ENCODE peak calls at places on chromosomes 6 and 20, in eight cellular contexts. One of them, this sample, is unnamed.

GRCh38 chr6:104623052-104623690 is 236.5 kb downstream of the HACE1 start:
- DNase-seq in HCT116: no peak
- DNase-seq in GM12878: no peak
- DNase-seq in transverse colon: no peak
- DNase-seq in HepG2: no peak
- DNase-seq in endothelial cell of umbilical vein: no peak
- DNase-seq in sigmoid colon: no peak
- DNase-seq in stomach: no peak
- DNase-seq in this sample: no peak

GRCh38 chr6:163668061-163668426 is 253.5 kb downstream of the QKI start:
- DNase-seq in transverse colon: no peak
- DNase-seq in stomach: no peak
- DNase-seq in endothelial cell of umbilical vein: no peak
- DNase-seq in HCT116: no peak
- DNase-seq in HepG2: no peak
- DNase-seq in sigmoid colon: no peak
- DNase-seq in GM12878: no peak
- DNase-seq in this sample: peak

GRCh38 chr20:58835231-58835630 is 15.5 kb downstream of the GNAS-AS1 start:
- DNase-seq in HepG2: no peak
- DNase-seq in HCT116: no peak
- DNase-seq in endothelial cell of umbilical vein: no peak
- DNase-seq in sigmoid colon: no peak
- DNase-seq in stomach: no peak
- DNase-seq in transverse colon: no peak
- DNase-seq in GM12878: no peak
- DNase-seq in this sample: no peak

GRCh38 chr20:56552911-56553629 is 20.0 kb downstream of the FAM209B start:
- DNase-seq in HepG2: no peak
- DNase-seq in endothelial cell of umbilical vein: no peak
- DNase-seq in transverse colon: no peak
- DNase-seq in sigmoid colon: no peak
- DNase-seq in HCT116: no peak
- DNase-seq in stomach: no peak
- DNase-seq in GM12878: peak
- DNase-seq in this sample: no peak

GRCh38 chr6:26556263-26557070 is 18.3 kb downstream of the HMGN4 start:
- DNase-seq in stomach: no peak
- DNase-seq in HCT116: peak
- DNase-seq in endothelial cell of umbilical vein: peak
- DNase-seq in GM12878: no peak
- DNase-seq in sigmoid colon: no peak
- DNase-seq in HepG2: peak
- DNase-seq in transverse colon: no peak
- DNase-seq in this sample: no peak

GRCh38 chr6:157222201-157222981 is 100.9 kb downstream of the TMEM242 start:
- DNase-seq in endothelial cell of umbilical vein: no peak
- DNase-seq in sigmoid colon: no peak
- DNase-seq in HepG2: no peak
- DNase-seq in stomach: no peak
- DNase-seq in GM12878: no peak
- DNase-seq in transverse colon: no peak
- DNase-seq in HCT116: no peak
- DNase-seq in this sample: no peak

GRCh38 chr6:56244528-56245253 is 2.7 kb downstream of the COL21A1 start:
- DNase-seq in GM12878: no peak
- DNase-seq in HepG2: no peak
- DNase-seq in transverse colon: no peak
- DNase-seq in stomach: no peak
- DNase-seq in HCT116: no peak
- DNase-seq in sigmoid colon: no peak
- DNase-seq in endothelial cell of umbilical vein: no peak
- DNase-seq in this sample: no peak

GRCh38 chr20:38855356-38855755 is 49.9 kb downstream of the PPP1R16B start:
- DNase-seq in HCT116: no peak
- DNase-seq in stomach: no peak
- DNase-seq in GM12878: no peak
- DNase-seq in transverse colon: no peak
- DNase-seq in HepG2: no peak
- DNase-seq in endothelial cell of umbilical vein: peak
- DNase-seq in sigmoid colon: no peak
- DNase-seq in this sample: no peak

GRCh38 chr6:133236898-133237297 is 4.3 kb upstream of the EYA4 start:
- DNase-seq in transverse colon: no peak
- DNase-seq in stomach: no peak
- DNase-seq in endothelial cell of umbilical vein: no peak
- DNase-seq in HCT116: no peak
- DNase-seq in GM12878: no peak
- DNase-seq in sigmoid colon: no peak
- DNase-seq in HepG2: no peak
- DNase-seq in this sample: no peak

GRCh38 chr6:151494235-151494950 is 576 bp downstream of the CCDC170 start:
- DNase-seq in transverse colon: no peak
- DNase-seq in sigmoid colon: no peak
- DNase-seq in GM12878: no peak
- DNase-seq in stomach: peak
- DNase-seq in HCT116: no peak
- DNase-seq in endothelial cell of umbilical vein: peak
- DNase-seq in HepG2: peak
- DNase-seq in this sample: no peak

GRCh38 chr6:153625089-153625488 is 414.0 kb upstream of the OPRM1 start:
- DNase-seq in GM12878: no peak
- DNase-seq in HCT116: no peak
- DNase-seq in transverse colon: no peak
- DNase-seq in stomach: no peak
- DNase-seq in endothelial cell of umbilical vein: no peak
- DNase-seq in HepG2: no peak
- DNase-seq in sigmoid colon: no peak
- DNase-seq in this sample: no peak

GRCh38 chr20:57509665-57510237 is 15.2 kb downstream of the CTCFL start:
- DNase-seq in GM12878: no peak
- DNase-seq in stomach: peak
- DNase-seq in transverse colon: peak
- DNase-seq in sigmoid colon: no peak
- DNase-seq in endothelial cell of umbilical vein: no peak
- DNase-seq in HepG2: peak
- DNase-seq in HCT116: peak
- DNase-seq in this sample: no peak

GRCh38 chr20:46186210-46186609 is 68.1 kb downstream of the CD40 start:
- DNase-seq in endothelial cell of umbilical vein: no peak
- DNase-seq in HepG2: no peak
- DNase-seq in sigmoid colon: no peak
- DNase-seq in HCT116: no peak
- DNase-seq in GM12878: no peak
- DNase-seq in stomach: no peak
- DNase-seq in transverse colon: no peak
- DNase-seq in this sample: no peak

GRCh38 chr20:20499469-20499868 is 131.6 kb downstream of the INSM1 start:
- DNase-seq in endothelial cell of umbilical vein: no peak
- DNase-seq in stomach: no peak
- DNase-seq in transverse colon: no peak
- DNase-seq in sigmoid colon: no peak
- DNase-seq in GM12878: no peak
- DNase-seq in HepG2: no peak
- DNase-seq in HCT116: no peak
- DNase-seq in this sample: no peak

GRCh38 chr20:25282796-25283195 is 34.9 kb downstream of the PYGB start:
- DNase-seq in endothelial cell of umbilical vein: no peak
- DNase-seq in stomach: no peak
- DNase-seq in transverse colon: peak
- DNase-seq in sigmoid colon: peak
- DNase-seq in HepG2: no peak
- DNase-seq in GM12878: no peak
- DNase-seq in HCT116: no peak
- DNase-seq in this sample: no peak

GRCh38 chr6:125220712-125221111 is 67.1 kb downstream of the TPD52L1 start:
- DNase-seq in endothelial cell of umbilical vein: no peak
- DNase-seq in sigmoid colon: peak
- DNase-seq in HepG2: no peak
- DNase-seq in GM12878: no peak
- DNase-seq in HCT116: no peak
- DNase-seq in stomach: no peak
- DNase-seq in transverse colon: peak
- DNase-seq in this sample: no peak

GRCh38 chr6:149484733-149485700 is at the start of gene ZC3H12D:
- DNase-seq in GM12878: no peak
- DNase-seq in sigmoid colon: peak
- DNase-seq in stomach: peak
- DNase-seq in transverse colon: peak
- DNase-seq in HepG2: peak
- DNase-seq in endothelial cell of umbilical vein: no peak
- DNase-seq in HCT116: peak
- DNase-seq in this sample: no peak

GRCh38 chr6:81929828-81930227 is 177.3 kb upstream of the TENT5A start:
- DNase-seq in transverse colon: no peak
- DNase-seq in sigmoid colon: no peak
- DNase-seq in HCT116: no peak
- DNase-seq in endothelial cell of umbilical vein: no peak
- DNase-seq in GM12878: no peak
- DNase-seq in HepG2: no peak
- DNase-seq in stomach: no peak
- DNase-seq in this sample: no peak

GRCh38 chr6:15282334-15282733 is 36.5 kb downstream of the JARID2 start:
- DNase-seq in HepG2: no peak
- DNase-seq in transverse colon: no peak
- DNase-seq in sigmoid colon: no peak
- DNase-seq in endothelial cell of umbilical vein: no peak
- DNase-seq in GM12878: no peak
- DNase-seq in HCT116: no peak
- DNase-seq in stomach: no peak
- DNase-seq in this sample: no peak

GRCh38 chr6:28555136-28555535 is 29.5 kb downstream of the GPX5 start:
- DNase-seq in sigmoid colon: no peak
- DNase-seq in transverse colon: no peak
- DNase-seq in HepG2: no peak
- DNase-seq in GM12878: no peak
- DNase-seq in stomach: no peak
- DNase-seq in endothelial cell of umbilical vein: no peak
- DNase-seq in HCT116: no peak
- DNase-seq in this sample: no peak

GRCh38 chr6:19549109-19549508 is 288.1 kb upstream of the ID4 start:
- DNase-seq in transverse colon: no peak
- DNase-seq in HCT116: no peak
- DNase-seq in GM12878: no peak
- DNase-seq in endothelial cell of umbilical vein: no peak
- DNase-seq in sigmoid colon: no peak
- DNase-seq in stomach: no peak
- DNase-seq in HepG2: no peak
- DNase-seq in this sample: no peak

GRCh38 chr6:37068523-37069270 is 63.2 kb downstream of the FGD2 start:
- DNase-seq in GM12878: no peak
- DNase-seq in transverse colon: no peak
- DNase-seq in HCT116: no peak
- DNase-seq in endothelial cell of umbilical vein: no peak
- DNase-seq in HepG2: no peak
- DNase-seq in sigmoid colon: no peak
- DNase-seq in stomach: no peak
- DNase-seq in this sample: no peak

GRCh38 chr20:47317127-47317895 is 39.2 kb downstream of the ZMYND8 start:
- DNase-seq in stomach: peak
- DNase-seq in HCT116: peak
- DNase-seq in endothelial cell of umbilical vein: peak
- DNase-seq in sigmoid colon: peak
- DNase-seq in GM12878: no peak
- DNase-seq in transverse colon: peak
- DNase-seq in HepG2: peak
- DNase-seq in this sample: peak
- TF ChIP-seq POLR2A in stomach: no peak
- TF ChIP-seq POLR2A in HCT116: no peak
- TF ChIP-seq POLR2A in endothelial cell of umbilical vein: peak
- TF ChIP-seq POLR2A in sigmoid colon: peak
- TF ChIP-seq POLR2A in GM12878: no peak
- TF ChIP-seq POLR2A in transverse colon: peak
- TF ChIP-seq POLR2A in HepG2: no peak
- TF ChIP-seq POLR2A in this sample: no peak

DNA sequence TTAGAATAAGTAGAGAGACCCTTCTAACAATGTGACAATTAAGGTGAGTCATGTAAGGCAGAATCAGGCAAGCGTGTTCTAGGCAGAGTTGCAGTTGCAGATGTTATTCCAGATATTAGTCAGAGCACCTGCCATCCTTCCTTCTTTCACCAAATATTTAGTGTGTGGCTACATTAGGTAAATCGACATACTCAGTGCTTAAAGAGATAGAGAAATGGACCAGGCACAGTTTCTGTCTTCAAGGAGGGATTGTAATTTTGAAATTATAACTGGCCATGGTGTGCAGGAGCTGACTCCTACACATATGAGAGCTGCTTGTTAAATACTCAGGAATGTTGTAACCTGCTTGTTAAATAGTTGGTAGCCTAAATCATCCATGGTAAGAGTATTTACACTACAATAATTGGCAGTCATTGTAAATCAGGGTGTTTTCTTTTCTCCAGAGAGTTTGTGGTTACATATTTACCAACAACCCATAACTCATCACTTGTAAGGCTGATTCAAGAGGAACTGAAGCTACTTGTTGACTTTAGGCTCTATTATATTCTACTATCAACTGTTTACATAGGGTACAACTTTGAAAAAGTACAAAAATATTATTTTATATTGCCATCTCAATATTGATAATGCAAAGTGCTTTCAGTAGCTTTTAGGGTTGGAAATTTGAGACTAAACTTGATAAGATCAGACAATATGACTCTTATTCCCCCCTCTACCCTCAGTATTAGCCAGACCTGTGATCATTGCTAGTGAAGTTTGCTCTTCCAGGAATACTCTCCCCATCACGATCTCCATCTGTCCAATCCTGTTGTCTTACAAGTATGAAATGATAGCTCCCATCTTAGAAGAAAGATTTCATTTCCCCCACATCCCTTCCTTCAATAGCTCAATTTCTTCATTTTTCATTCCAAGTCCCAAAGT is 607.1 kb downstream of the COL12A1 start:
- DNase-seq in HCT116: no peak
- DNase-seq in stomach: no peak
- DNase-seq in GM12878: peak
- DNase-seq in sigmoid colon: no peak
- DNase-seq in HepG2: no peak
- DNase-seq in transverse colon: no peak
- DNase-seq in endothelial cell of umbilical vein: peak
- DNase-seq in this sample: peak
- TF ChIP-seq POLR2AphosphoS5 in HCT116: no peak
- TF ChIP-seq POLR2AphosphoS5 in stomach: no peak
- TF ChIP-seq POLR2AphosphoS5 in GM12878: no peak
- TF ChIP-seq POLR2AphosphoS5 in sigmoid colon: no peak
- TF ChIP-seq POLR2AphosphoS5 in HepG2: no peak
- TF ChIP-seq POLR2AphosphoS5 in transverse colon: no peak
- TF ChIP-seq POLR2AphosphoS5 in endothelial cell of umbilical vein: no peak
- TF ChIP-seq POLR2AphosphoS5 in this sample: no peak

GRCh38 chr6:96520039-96520850 is 1.4 kb upstream of the UFL1 start:
- DNase-seq in stomach: peak
- DNase-seq in endothelial cell of umbilical vein: peak
- DNase-seq in sigmoid colon: no peak
- DNase-seq in HepG2: no peak
- DNase-seq in HCT116: peak
- DNase-seq in transverse colon: peak
- DNase-seq in GM12878: no peak
- DNase-seq in this sample: no peak
- TF ChIP-seq POLR2A in stomach: no peak
- TF ChIP-seq POLR2A in endothelial cell of umbilical vein: no peak
- TF ChIP-seq POLR2A in sigmoid colon: no peak
- TF ChIP-seq POLR2A in HepG2: no peak
- TF ChIP-seq POLR2A in HCT116: no peak
- TF ChIP-seq POLR2A in transverse colon: no peak
- TF ChIP-seq POLR2A in GM12878: no peak
- TF ChIP-seq POLR2A in this sample: no peak

GRCh38 chr6:30752164-30752927 is 8.0 kb upstream of the IER3 start:
- DNase-seq in HepG2: no peak
- DNase-seq in transverse colon: peak
- DNase-seq in endothelial cell of umbilical vein: peak
- DNase-seq in HCT116: peak
- DNase-seq in sigmoid colon: peak
- DNase-seq in stomach: peak
- DNase-seq in GM12878: no peak
- DNase-seq in this sample: no peak
- TF ChIP-seq POLR2AphosphoS5 in HepG2: no peak
- TF ChIP-seq POLR2AphosphoS5 in transverse colon: peak
- TF ChIP-seq POLR2AphosphoS5 in endothelial cell of umbilical vein: peak
- TF ChIP-seq POLR2AphosphoS5 in HCT116: peak
- TF ChIP-seq POLR2AphosphoS5 in sigmoid colon: peak
- TF ChIP-seq POLR2AphosphoS5 in stomach: peak
- TF ChIP-seq POLR2AphosphoS5 in GM12878: no peak
- TF ChIP-seq POLR2AphosphoS5 in this sample: no peak

This sample was measured in GM12892.